ENCODE peak calls at places on chromosomes 16 and 17, in seven cellular contexts. O is lower leg skin, N is AG04450, E is ovary, C is AG09319, X is spleen, P is SK-N-SH. L is an unnamed sample.

GRCh38 chr17:66200685-66201092 is 8.8 kb upstream of the CEP112 start:
- DNase-seq in O (no peak), N (peak; percentile 68), E (no peak), C (peak; percentile 59), X (no peak), P (peak; percentile 75), L (peak; percentile 70)

GRCh38 chr17:17796787-17797061 is 40.1 kb downstream of the SREBF1 start:
- DNase-seq in O (no peak), N (no peak), E (no peak), C (no peak), X (no peak), P (no peak), L (no peak)

GRCh38 chr17:57966246-57966645 is 11.0 kb upstream of the CUEDC1 start:
- DNase-seq in O (peak; percentile 15), N (no peak), E (no peak), C (no peak), X (no peak), P (no peak), L (no peak)

GRCh38 chr17:70865993-70866804 is 696.9 kb downstream of the KCNJ2 start:
- DNase-seq in O (no peak), N (no peak), E (no peak), C (no peak), X (no peak), P (no peak), L (no peak)

GRCh38 chr17:7281953-7282751 is 634 bp downstream of the SLC2A4 start:
- DNase-seq in O (peak; percentile 89), N (no peak), E (peak; percentile 71), C (no peak), X (peak; percentile 79), P (peak; percentile 71), L (no peak)

GRCh38 chr16:2469399-2470233 is 1.5 kb upstream of the NTN3 start:
- DNase-seq in O (no peak), N (no peak), E (no peak), C (no peak), X (no peak), P (no peak), L (no peak)

GRCh38 chr16:54503436-54503835 is 216.8 kb upstream of the IRX3 start:
- DNase-seq in O (no peak), N (no peak), E (no peak), C (no peak), X (no peak), P (no peak), L (no peak)

GRCh38 chr16:12925026-12925425 is 23.6 kb downstream of the SHISA9 start:
- DNase-seq in O (no peak), N (no peak), E (no peak), C (no peak), X (no peak), P (no peak), L (no peak)

GRCh38 chr17:5203908-5204294 is 12.2 kb upstream of the ZNF594 start:
- DNase-seq in O (no peak), N (peak; percentile 20), E (no peak), C (no peak), X (no peak), P (no peak), L (no peak)

GRCh38 chr17:32503251-32504165 is 16.7 kb downstream of the CDK5R1 start:
- DNase-seq in O (no peak), N (no peak), E (no peak), C (no peak), X (peak; percentile 81), P (no peak), L (peak; percentile 97)

GRCh38 chr16:67441289-67441753 is 10.4 kb downstream of the HSD11B2 start:
- DNase-seq in O (peak; percentile 95), N (no peak), E (no peak), C (no peak), X (no peak), P (no peak), L (no peak)

GRCh38 chr16:15765880-15766279 is 90.9 kb downstream of the MYH11 start:
- DNase-seq in O (no peak), N (no peak), E (no peak), C (no peak), X (no peak), P (peak; percentile 64), L (peak; percentile 88)

GRCh38 chr17:16512011-16512410 is 20.0 kb upstream of the LRRC75A start:
- DNase-seq in O (no peak), N (no peak), E (no peak), C (no peak), X (peak; percentile 70), P (no peak), L (peak; percentile 44)

GRCh38 chr16:2827831-2828520 is 2.1 kb upstream of the ZG16B start:
- DNase-seq in O (no peak), N (no peak), E (no peak), C (no peak), X (peak; percentile 51), P (no peak), L (no peak)

GRCh38 chr17:31061678-31062077 is 33.1 kb upstream of the NF1 start:
- DNase-seq in O (peak; percentile 10), N (no peak), E (no peak), C (no peak), X (no peak), P (no peak), L (peak; percentile 9)

GRCh38 chr17:32341141-32341856 is 674 bp downstream of the C17orf75 start:
- DNase-seq in O (peak; percentile 66), N (no peak), E (no peak), C (no peak), X (no peak), P (peak; percentile 58), L (peak; percentile 68)

GRCh38 chr16:72224260-72224768 is 52.4 kb upstream of the PMFBP1 start:
- DNase-seq in O (no peak), N (no peak), E (no peak), C (no peak), X (no peak), P (no peak), L (no peak)

GRCh38 chr17:2067559-2067958 is 12.7 kb downstream of the HIC1 start:
- DNase-seq in O (no peak), N (no peak), E (no peak), C (no peak), X (no peak), P (no peak), L (no peak)

GRCh38 chr17:63821809-63822208 is 5.4 kb upstream of the PSMC5 start:
- DNase-seq in O (no peak), N (no peak), E (no peak), C (no peak), X (no peak), P (no peak), L (no peak)

GRCh38 chr17:63820963-63821561 is 6.2 kb upstream of the PSMC5 start:
- DNase-seq in O (no peak), N (no peak), E (no peak), C (no peak), X (no peak), P (no peak), L (no peak)

GRCh38 chr17:63824362-63824761 is 2.9 kb upstream of the PSMC5 start:
- DNase-seq in O (no peak), N (no peak), E (no peak), C (no peak), X (no peak), P (no peak), L (no peak)

GRCh38 chr17:63823659-63824331 is 3.4 kb upstream of the PSMC5 start:
- DNase-seq in O (no peak), N (no peak), E (no peak), C (no peak), X (no peak), P (no peak), L (no peak)

GRCh38 chr17:63822537-63822936 is 4.7 kb upstream of the PSMC5 start:
- DNase-seq in O (no peak), N (no peak), E (no peak), C (no peak), X (no peak), P (no peak), L (no peak)
- TF ChIP-seq CTCF in O (no peak), N (no peak), E (no peak), C (no peak), X (no peak), P (no peak), L (no peak)

GRCh38 chr16:20744922-20745440 is 3.4 kb upstream of the THUMPD1 start:
- DNase-seq in O (no peak), N (no peak), E (no peak), C (no peak), X (peak; percentile 76), P (no peak), L (no peak)

GRCh38 chr16:20740007-20740883 is 1.4 kb downstream of the THUMPD1 start:
- DNase-seq in O (no peak), N (no peak), E (no peak), C (no peak), X (no peak), P (peak; percentile 6), L (peak; percentile 40)

GRCh38 chr16:20740901-20741491 is 622 bp downstream of the THUMPD1 start:
- DNase-seq in O (peak; percentile 98), N (peak; percentile 37), E (peak; percentile 89), C (peak; percentile 27), X (peak; percentile 98), P (peak; percentile 91), L (peak; percentile 91)

GRCh38 chr16:20743591-20743990 is 2.0 kb upstream of the THUMPD1 start:
- DNase-seq in O (no peak), N (no peak), E (no peak), C (no peak), X (no peak), P (no peak), L (no peak)

GRCh38 chr16:20741555-20742285 is at the start of gene THUMPD1:
- DNase-seq in O (peak; percentile 99), N (peak; percentile 83), E (peak; percentile 96), C (peak; percentile 84), X (peak; percentile 99), P (peak; percentile 94), L (peak; percentile 96)
- TF ChIP-seq CTCF in O (no peak), N (peak; percentile 15), E (no peak), C (no peak), X (no peak), P (peak; percentile 32), L (peak; percentile 17)

DNA sequence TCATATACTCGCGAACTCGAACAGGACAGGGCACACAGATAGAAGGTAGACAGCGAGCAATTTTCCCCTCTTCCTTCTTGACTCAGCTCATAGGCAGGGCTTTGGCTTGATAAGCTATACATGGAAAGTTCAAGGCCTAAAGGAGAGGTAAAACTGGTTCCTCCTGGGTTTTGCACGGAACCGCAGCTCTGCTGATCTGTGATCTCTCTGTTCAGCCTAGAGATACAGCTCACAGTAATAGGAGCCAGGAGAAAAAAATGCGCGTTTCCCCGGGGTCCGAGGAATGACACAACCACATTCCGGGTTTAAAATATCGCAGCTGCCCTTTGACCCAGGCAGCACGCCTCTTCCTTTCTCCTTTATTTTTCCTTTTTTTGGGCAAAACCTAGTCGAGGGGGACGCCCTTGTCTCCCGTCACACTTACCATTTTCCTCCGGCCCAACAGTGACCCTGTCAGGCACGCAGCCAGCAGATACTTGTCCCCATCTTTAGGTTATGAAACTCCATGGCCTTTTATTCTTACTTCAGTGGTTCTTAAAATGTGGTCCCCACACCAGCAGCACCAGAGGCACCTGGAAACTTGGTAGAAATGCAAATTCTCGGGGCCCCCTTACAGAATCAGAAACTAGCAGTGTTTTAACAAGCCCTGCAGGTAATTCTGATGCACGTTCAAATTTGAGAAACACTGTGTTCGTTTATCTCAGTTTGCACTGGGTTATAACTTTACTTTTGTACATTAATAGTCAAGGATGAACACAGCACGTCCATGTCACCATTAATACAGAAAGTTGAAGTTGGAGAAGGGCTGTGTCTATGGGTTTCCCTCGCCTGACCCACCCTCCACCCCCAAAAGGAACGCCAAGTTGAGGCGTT is 1.5 kb upstream of the LASP1 start:
- DNase-seq in O (peak; percentile 94), N (no peak), E (peak; percentile 71), C (no peak), X (no peak), P (no peak), L (peak; percentile 84)
- TF ChIP-seq CTCF in O (no peak), N (no peak), E (no peak), C (no peak), X (no peak), P (no peak), L (no peak)

GRCh38 chr17:39045948-39046679 is 78.9 kb upstream of the FBXO47 start:
- DNase-seq in O (peak; percentile 68), N (no peak), E (no peak), C (no peak), X (no peak), P (no peak), L (no peak)
- TF ChIP-seq CTCF in O (no peak), N (no peak), E (no peak), C (no peak), X (no peak), P (no peak), L (no peak)